ENCODE peak calls at places on chromosomes 13 and 19, in six cellular contexts. U is PC-3, R is fibroblast of lung, X is OCI-LY7, Z is K562, T is GM23338. K is an unnamed sample.

GRCh38 chr19:43441736-43442135 is 23.7 kb downstream of the LYPD3 start:
- DNase-seq in X (no peak), U (no peak), T (no peak), R (no peak), Z (no peak), K (no peak)

GRCh38 chr13:34107814-34108213 is 289.9 kb downstream of the RFC3 start:
- DNase-seq in X (no peak), T (no peak), Z (no peak), U (no peak), R (peak), K (no peak)

GRCh38 chr19:46745521-46746280 is at the start of gene FKRP:
- DNase-seq in Z (peak), U (no peak), T (peak), R (no peak), X (peak), K (peak)

GRCh38 chr19:55675661-55676354 is 782 bp downstream of the EPN1 start:
- DNase-seq in T (no peak), X (peak), Z (no peak), U (peak), R (no peak), K (no peak)

GRCh38 chr19:55370305-55370988 is at the start of gene IL11:
- DNase-seq in U (peak), Z (no peak), R (no peak), X (no peak), T (no peak), K (peak)

GRCh38 chr13:98807774-98808173 is 55.3 kb upstream of the SLC15A1 start:
- DNase-seq in Z (no peak), X (no peak), R (no peak), U (no peak), T (peak), K (no peak)

GRCh38 chr13:76894401-76895110 is 8.4 kb upstream of the KCTD12 start:
- DNase-seq in T (no peak), X (no peak), U (peak), R (no peak), Z (no peak), K (no peak)

GRCh38 chr19:12745166-12745897 is 6.3 kb upstream of the BEST2 start:
- DNase-seq in T (no peak), U (no peak), R (no peak), X (no peak), Z (no peak), K (peak)

GRCh38 chr13:23660249-23660648 is 90.0 kb downstream of the TNFRSF19 start:
- DNase-seq in R (no peak), U (no peak), T (no peak), X (no peak), Z (no peak), K (no peak)

GRCh38 chr19:1026189-1027019 is at the start of gene CNN2:
- DNase-seq in Z (peak), T (peak), X (peak), U (peak), R (peak), K (no peak)

GRCh38 chr13:91331047-91331915 is 16.2 kb upstream of the MIR17HG start:
- DNase-seq in U (no peak), T (no peak), X (no peak), Z (no peak), R (no peak), K (no peak)

GRCh38 chr19:31496076-31496475 is 146.8 kb upstream of the TSHZ3 start:
- DNase-seq in R (no peak), Z (no peak), T (no peak), X (no peak), U (no peak), K (no peak)

GRCh38 chr19:45147835-45148676 is 12.7 kb downstream of the NKPD1 start:
- DNase-seq in X (no peak), Z (no peak), R (no peak), U (no peak), T (peak), K (no peak)

GRCh38 chr19:15875075-15875474 is 22.8 kb downstream of the CYP4F2 start:
- DNase-seq in U (no peak), X (no peak), R (no peak), Z (no peak), T (no peak), K (no peak)

GRCh38 chr19:1252818-1253513 is 4.6 kb downstream of the MIDN start:
- DNase-seq in Z (no peak), T (no peak), U (peak), X (peak), R (peak), K (peak)

GRCh38 chr19:41570639-41571112 is 5.3 kb upstream of the CEACAM21 start:
- DNase-seq in Z (peak), R (peak), T (peak), X (peak), U (peak), K (peak)

GRCh38 chr19:50475101-50475568 is 1.2 kb upstream of the EMC10 start:
- DNase-seq in U (no peak), R (no peak), X (no peak), T (no peak), Z (no peak), K (no peak)

GRCh38 chr13:113540523-113540922 is 44.0 kb upstream of the TFDP1 start:
- DNase-seq in Z (no peak), X (no peak), R (no peak), T (no peak), U (no peak), K (no peak)

GRCh38 chr19:12720851-12721655 is 2.7 kb downstream of the TNPO2 start:
- DNase-seq in T (peak), U (peak), X (peak), R (peak), Z (peak), K (no peak)

GRCh38 chr19:18415177-18415867 is 3.9 kb upstream of the SSBP4 start:
- DNase-seq in X (no peak), Z (peak), T (no peak), R (peak), U (no peak), K (no peak)

GRCh38 chr13:27924529-27925141 is 4.8 kb downstream of the PDX1 start:
- DNase-seq in Z (no peak), U (no peak), T (peak), R (no peak), X (no peak), K (no peak)

GRCh38 chr19:28028881-28029280 is 1184.1 kb downstream of the UQCRFS1 start:
- DNase-seq in U (no peak), X (no peak), Z (no peak), R (no peak), T (no peak), K (no peak)

GRCh38 chr13:25345555-25345954 is 26.2 kb upstream of the ATP8A2 start:
- DNase-seq in Z (no peak), T (peak), X (no peak), R (no peak), U (no peak), K (no peak)

GRCh38 chr13:21011378-21011777 is 50.0 kb downstream of the LATS2 start:
- DNase-seq in U (no peak), R (no peak), Z (no peak), T (no peak), X (no peak), K (no peak)

GRCh38 chr19:55283548-55284393 is at the start of gene BRSK1:
- DNase-seq in U (peak), T (peak), Z (peak), R (peak), X (peak), K (no peak)

GRCh38 chr13:95319551-95320274 is 18.5 kb upstream of the ABCC4 start:
- DNase-seq in X (no peak), Z (no peak), R (peak), T (no peak), U (no peak), K (no peak)

GRCh38 chr19:38840583-38840968 is 9.0 kb upstream of the ECH1 start:
- DNase-seq in Z (peak), X (no peak), T (no peak), U (no peak), R (no peak), K (no peak)

GRCh38 chr13:41533676-41534075 is 76.3 kb downstream of the RGCC start:
- DNase-seq in Z (no peak), T (no peak), U (no peak), R (peak), X (no peak), K (no peak)

GRCh38 chr13:113080361-113080831 is 25.2 kb upstream of the F7 start:
- DNase-seq in U (no peak), Z (no peak), R (no peak), X (no peak), T (no peak), K (no peak)

GRCh38 chr13:39362652-39363390 is 240.2 kb downstream of the LHFPL6 start:
- DNase-seq in R (no peak), X (no peak), T (no peak), Z (no peak), U (peak), K (no peak)

GRCh38 chr19:19443902-19444693 is 38.6 kb downstream of the GATAD2A start:
- DNase-seq in R (no peak), X (no peak), Z (no peak), U (no peak), T (no peak), K (no peak)

GRCh38 chr13:24822640-24823039 is 58.7 kb downstream of the RNF17 start:
- DNase-seq in Z (no peak), R (no peak), X (no peak), T (no peak), U (no peak), K (no peak)

GRCh38 chr13:24230428-24231072 is 70.0 kb downstream of the SPATA13 start:
- DNase-seq in T (no peak), Z (no peak), R (no peak), X (no peak), U (no peak), K (no peak)

GRCh38 chr13:40230833-40231266 is 435.6 kb downstream of the FOXO1 start:
- DNase-seq in U (peak), R (peak), X (no peak), Z (no peak), T (no peak), K (no peak)

GRCh38 chr19:38838986-38839761 is 7.6 kb upstream of the ECH1 start:
- DNase-seq in Z (peak), T (no peak), U (no peak), R (no peak), X (no peak), K (no peak)

GRCh38 chr13:75986818-75987217 is 350.7 kb downstream of the LMO7 start:
- DNase-seq in T (no peak), X (peak), R (no peak), U (no peak), Z (no peak), K (no peak)

GRCh38 chr13:50377726-50378270 is 362.6 kb downstream of the KCNRG start:
- DNase-seq in R (no peak), U (no peak), Z (no peak), T (peak), X (no peak), K (no peak)

GRCh38 chr13:50378513-50378970 is 363.3 kb downstream of the KCNRG start:
- DNase-seq in X (peak), U (no peak), Z (no peak), T (no peak), R (no peak), K (no peak)

GRCh38 chr13:50376895-50377575 is 361.8 kb downstream of the KCNRG start:
- DNase-seq in U (peak), Z (no peak), R (no peak), X (no peak), T (peak), K (no peak)

GRCh38 chr13:50374517-50374916 is 359.3 kb downstream of the KCNRG start:
- DNase-seq in Z (no peak), U (no peak), R (no peak), X (no peak), T (no peak), K (no peak)

GRCh38 chr13:50375792-50376191 is 360.5 kb downstream of the KCNRG start:
- DNase-seq in T (no peak), X (peak), Z (no peak), R (peak), U (peak), K (no peak)
- H2AFZ ChIP-seq in T (no peak), X (peak), Z (no peak), R (no peak), U (peak), K (no peak)

DNA sequence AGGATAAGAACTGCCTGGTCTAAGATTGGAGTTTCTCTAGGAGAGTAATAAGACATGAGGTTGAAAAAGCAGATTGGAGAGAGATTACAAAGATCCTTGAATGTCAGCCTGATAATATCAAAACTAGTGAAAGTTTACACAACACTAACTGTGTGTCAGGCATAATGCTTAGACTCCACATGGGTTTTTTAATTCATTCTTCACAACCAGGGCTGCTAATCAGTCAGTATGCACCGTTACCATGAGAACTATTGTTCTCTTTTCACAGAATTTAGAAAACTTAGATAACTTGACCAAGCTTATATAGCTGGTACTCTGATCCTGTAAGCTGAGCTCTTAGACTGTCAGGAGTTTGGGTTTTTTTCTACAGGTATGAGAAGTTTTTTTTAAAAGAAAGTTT is 46.6 kb upstream of the TSC22D1 start:
- DNase-seq in R (no peak), T (no peak), Z (no peak), X (no peak), U (no peak), K (no peak)
- H2AFZ ChIP-seq in R (no peak), T (no peak), Z (no peak), X (no peak), U (no peak), K (no peak)

GRCh38 chr19:34480971-34481821 is at the start of gene WTIP:
- DNase-seq in Z (no peak), X (no peak), U (peak), T (peak), R (peak), K (peak)
- H2AFZ ChIP-seq in Z (no peak), X (no peak), U (peak), T (peak), R (peak), K (no peak)

DNA sequence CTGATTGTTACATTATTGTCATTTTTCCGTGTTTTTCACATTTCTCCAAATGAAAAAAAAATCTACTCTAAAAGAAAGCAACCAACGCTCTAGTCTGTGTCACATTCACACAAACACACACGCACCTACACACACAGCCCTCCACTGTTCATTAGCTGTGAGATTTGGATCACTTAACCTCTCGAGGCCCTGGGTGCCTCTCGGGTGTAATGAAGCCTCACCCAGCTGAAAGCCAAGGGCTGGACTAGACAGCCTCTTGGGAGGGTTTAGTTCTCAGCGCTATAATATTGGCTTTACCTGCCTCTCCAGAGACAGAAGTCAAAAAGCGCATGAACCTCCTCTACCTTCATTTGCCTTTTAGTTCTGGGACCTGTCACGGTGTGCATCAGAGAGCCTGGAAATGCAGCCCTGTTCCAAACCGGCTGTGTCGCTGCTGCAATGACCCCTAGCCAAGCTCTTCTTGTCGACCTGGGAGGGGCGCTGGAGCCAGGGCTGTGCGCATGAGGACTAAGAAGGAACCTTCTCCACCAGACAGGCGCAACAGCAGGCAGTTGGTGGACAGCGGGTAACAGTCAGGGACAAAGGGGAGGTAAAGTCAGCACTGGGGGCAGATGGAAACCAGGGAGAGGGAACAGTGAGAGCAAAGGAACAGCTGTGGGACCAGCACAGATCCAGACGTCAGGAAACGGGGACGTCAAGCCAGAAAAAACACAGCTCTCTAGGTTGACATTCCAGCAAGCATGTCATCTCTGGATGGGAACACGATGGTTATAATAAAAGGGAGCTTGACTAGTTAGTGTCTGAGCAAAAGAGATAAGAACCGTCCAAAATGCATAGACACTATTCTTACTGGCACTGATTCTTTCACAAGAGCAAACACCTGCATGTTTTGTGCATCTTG is 375.9 kb downstream of the EFNB2 start:
- DNase-seq in U (no peak), R (no peak), Z (no peak), T (peak), X (no peak), K (no peak)
- H2AFZ ChIP-seq in U (no peak), R (no peak), Z (no peak), T (no peak), X (no peak), K (no peak)

GRCh38 chr19:10717054-10717355 is 874 bp upstream of the DNM2 start:
- DNase-seq in X (no peak), R (no peak), T (no peak), Z (no peak), U (no peak), K (no peak)
- H2AFZ ChIP-seq in X (no peak), R (peak), T (peak), Z (peak), U (peak), K (no peak)

GRCh38 chr13:35469781-35470380 is 6.6 kb downstream of the MAB21L1 start:
- DNase-seq in T (no peak), X (no peak), U (no peak), Z (no peak), R (no peak), K (no peak)
- H2AFZ ChIP-seq in T (no peak), X (no peak), U (no peak), Z (no peak), R (no peak), K (no peak)

DNA sequence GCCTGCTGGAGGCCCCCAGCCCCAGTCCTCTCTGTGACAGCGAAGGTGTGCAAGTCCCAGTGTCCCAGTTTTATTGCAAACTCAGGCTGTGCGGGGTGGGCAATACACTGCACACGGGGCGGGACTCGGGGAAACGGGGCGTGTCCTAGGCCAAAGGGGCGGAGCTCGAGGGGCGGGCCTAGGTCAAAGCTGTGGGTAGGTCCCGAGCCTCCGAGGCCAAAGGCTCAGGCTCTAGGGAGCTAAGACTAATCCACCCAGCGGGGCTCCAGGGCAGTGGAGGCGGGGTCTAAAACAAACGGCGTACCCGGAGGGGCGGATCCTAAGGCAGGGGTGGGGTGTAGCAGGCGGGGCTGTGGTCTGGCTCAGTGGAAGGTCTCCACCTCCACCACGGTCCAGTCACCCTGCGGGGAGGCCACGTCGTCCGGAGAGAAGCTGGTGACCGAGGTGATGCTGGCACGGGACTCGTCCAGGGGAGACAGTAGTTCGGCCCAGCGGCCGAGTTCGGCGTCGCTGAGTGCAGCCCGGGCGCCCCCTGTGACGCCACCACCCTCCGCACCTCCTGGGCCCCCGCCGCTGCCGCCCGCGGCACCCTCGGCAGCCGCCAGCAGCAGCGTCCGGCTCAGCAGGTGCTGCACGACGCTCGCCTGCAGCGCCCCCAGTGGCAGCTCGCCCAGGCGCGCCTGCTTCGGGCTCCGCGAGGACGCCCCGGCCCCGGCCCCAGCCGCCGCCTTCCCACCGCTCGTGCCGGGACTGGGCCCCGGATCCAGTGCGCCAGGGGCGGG is 5.3 kb downstream of the PRR36 start:
- DNase-seq in U (peak), X (peak), R (peak), Z (peak), T (peak), K (peak)
- H2AFZ ChIP-seq in U (peak), X (peak), R (peak), Z (peak), T (peak), K (peak)

DNA sequence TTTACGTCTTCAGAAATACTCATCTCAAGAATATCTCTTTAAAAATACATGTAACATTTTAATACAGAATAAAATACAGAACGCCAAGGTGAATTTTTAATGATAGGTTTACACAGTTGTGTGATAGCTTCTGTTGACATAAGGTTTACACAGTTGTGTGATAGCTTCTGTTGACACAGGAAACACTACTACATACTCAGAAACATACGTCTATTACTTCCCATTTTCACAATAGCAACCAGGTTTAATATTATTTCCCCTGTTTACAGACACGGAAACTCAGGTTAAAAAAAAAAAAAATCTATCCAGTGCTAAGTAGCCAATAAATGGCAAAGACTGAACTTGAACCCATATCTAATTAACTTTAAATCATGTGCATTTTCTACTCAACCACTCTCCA is 571.2 kb downstream of the LIG4 start:
- DNase-seq in X (no peak), U (no peak), T (no peak), R (no peak), Z (no peak), K (no peak)
- H2AFZ ChIP-seq in X (no peak), U (no peak), T (no peak), R (no peak), Z (no peak), K (no peak)